ENCODE peak calls at places on chromosome 5, in six cellular contexts. One of them, this sample, is unnamed.

GRCh38 chr5:31581498-31582099 is 49.5 kb downstream of the C5orf22 start:
- DNase-seq in T-helper 9 cell: no peak
- DNase-seq in activated CD4-positive, alpha-beta T cell treated with anti-CD3 and anti-CD28 coated beads, Interleukin-2, amount 10 ng/mL, durations not matched to agents 7 days and 5 days: peak
- DNase-seq in KBM-7: peak
- DNase-seq in amniotic stem cell: peak
- DNase-seq in psoas muscle: no peak
- DNase-seq in this sample: no peak

GRCh38 chr5:140011297-140011802 is 31.7 kb downstream of the NRG2 start:
- DNase-seq in T-helper 9 cell: no peak
- DNase-seq in activated CD4-positive, alpha-beta T cell treated with anti-CD3 and anti-CD28 coated beads, Interleukin-2, amount 10 ng/mL, durations not matched to agents 7 days and 5 days: no peak
- DNase-seq in KBM-7: no peak
- DNase-seq in amniotic stem cell: no peak
- DNase-seq in psoas muscle: peak
- DNase-seq in this sample: no peak

GRCh38 chr5:61330879-61331406 is 1.1 kb upstream of the ZSWIM6 start:
- DNase-seq in T-helper 9 cell: peak
- DNase-seq in activated CD4-positive, alpha-beta T cell treated with anti-CD3 and anti-CD28 coated beads, Interleukin-2, amount 10 ng/mL, durations not matched to agents 7 days and 5 days: peak
- DNase-seq in KBM-7: peak
- DNase-seq in amniotic stem cell: peak
- DNase-seq in psoas muscle: peak
- DNase-seq in this sample: peak

GRCh38 chr5:1950096-1950707 is 67.5 kb upstream of the IRX4 start:
- DNase-seq in T-helper 9 cell: no peak
- DNase-seq in activated CD4-positive, alpha-beta T cell treated with anti-CD3 and anti-CD28 coated beads, Interleukin-2, amount 10 ng/mL, durations not matched to agents 7 days and 5 days: no peak
- DNase-seq in KBM-7: no peak
- DNase-seq in amniotic stem cell: no peak
- DNase-seq in psoas muscle: no peak
- DNase-seq in this sample: no peak

GRCh38 chr5:72066658-72067057 is 40.6 kb upstream of the MAP1B start:
- DNase-seq in T-helper 9 cell: no peak
- DNase-seq in activated CD4-positive, alpha-beta T cell treated with anti-CD3 and anti-CD28 coated beads, Interleukin-2, amount 10 ng/mL, durations not matched to agents 7 days and 5 days: no peak
- DNase-seq in KBM-7: no peak
- DNase-seq in amniotic stem cell: peak
- DNase-seq in psoas muscle: no peak
- DNase-seq in this sample: no peak

GRCh38 chr5:133644000-133644865 is 31.9 kb upstream of the FSTL4 start:
- DNase-seq in T-helper 9 cell: no peak
- DNase-seq in activated CD4-positive, alpha-beta T cell treated with anti-CD3 and anti-CD28 coated beads, Interleukin-2, amount 10 ng/mL, durations not matched to agents 7 days and 5 days: no peak
- DNase-seq in KBM-7: no peak
- DNase-seq in amniotic stem cell: no peak
- DNase-seq in psoas muscle: no peak
- DNase-seq in this sample: no peak

GRCh38 chr5:93117753-93118531 is 463.1 kb downstream of the NR2F1-AS1 start:
- DNase-seq in T-helper 9 cell: no peak
- DNase-seq in activated CD4-positive, alpha-beta T cell treated with anti-CD3 and anti-CD28 coated beads, Interleukin-2, amount 10 ng/mL, durations not matched to agents 7 days and 5 days: no peak
- DNase-seq in KBM-7: no peak
- DNase-seq in amniotic stem cell: no peak
- DNase-seq in psoas muscle: no peak
- DNase-seq in this sample: no peak

GRCh38 chr5:37838152-37838932 is 1.5 kb downstream of the GDNF start:
- DNase-seq in T-helper 9 cell: no peak
- DNase-seq in activated CD4-positive, alpha-beta T cell treated with anti-CD3 and anti-CD28 coated beads, Interleukin-2, amount 10 ng/mL, durations not matched to agents 7 days and 5 days: no peak
- DNase-seq in KBM-7: no peak
- DNase-seq in amniotic stem cell: no peak
- DNase-seq in psoas muscle: no peak
- DNase-seq in this sample: no peak

GRCh38 chr5:172502969-172503368 is 48.6 kb upstream of the SH3PXD2B start:
- DNase-seq in T-helper 9 cell: no peak
- DNase-seq in activated CD4-positive, alpha-beta T cell treated with anti-CD3 and anti-CD28 coated beads, Interleukin-2, amount 10 ng/mL, durations not matched to agents 7 days and 5 days: no peak
- DNase-seq in KBM-7: no peak
- DNase-seq in amniotic stem cell: no peak
- DNase-seq in psoas muscle: no peak
- DNase-seq in this sample: no peak

GRCh38 chr5:124866355-124867063 is 120.1 kb upstream of the ZNF608 start:
- DNase-seq in T-helper 9 cell: no peak
- DNase-seq in activated CD4-positive, alpha-beta T cell treated with anti-CD3 and anti-CD28 coated beads, Interleukin-2, amount 10 ng/mL, durations not matched to agents 7 days and 5 days: no peak
- DNase-seq in KBM-7: peak
- DNase-seq in amniotic stem cell: no peak
- DNase-seq in psoas muscle: no peak
- DNase-seq in this sample: no peak

GRCh38 chr5:82593481-82593880 is 315.3 kb upstream of the RPS23 start:
- DNase-seq in T-helper 9 cell: no peak
- DNase-seq in activated CD4-positive, alpha-beta T cell treated with anti-CD3 and anti-CD28 coated beads, Interleukin-2, amount 10 ng/mL, durations not matched to agents 7 days and 5 days: no peak
- DNase-seq in KBM-7: no peak
- DNase-seq in amniotic stem cell: peak
- DNase-seq in psoas muscle: no peak
- DNase-seq in this sample: no peak

This sample was measured in esophagus squamous epithelium.